ENCODE peak calls at places on chromosome 20, in seven cellular contexts. One of them, this sample, is unnamed.

GRCh38 chr20:50285376-50286173 is 94.9 kb downstream of the CEBPB start:
- DNase-seq in testis: peak
- DNase-seq in left colon: no peak
- DNase-seq in SHP77: no peak
- DNase-seq in ecto neural progenitor cell: no peak
- DNase-seq in fibroblast of the conjunctiva: peak
- DNase-seq in stimulated activated CD4-positive, alpha-beta T cell treated with anti-CD3 and anti-CD28 coated beads, Interleukin-12 subunit alpha, Interleukin-12 subunit beta, amount 100 ng/mL, for 24 hours: no peak
- DNase-seq in this sample: peak

GRCh38 chr20:45462711-45463110 is 6.8 kb upstream of the WFDC2 start:
- DNase-seq in testis: no peak
- DNase-seq in left colon: no peak
- DNase-seq in SHP77: no peak
- DNase-seq in ecto neural progenitor cell: no peak
- DNase-seq in fibroblast of the conjunctiva: no peak
- DNase-seq in stimulated activated CD4-positive, alpha-beta T cell treated with anti-CD3 and anti-CD28 coated beads, Interleukin-12 subunit alpha, Interleukin-12 subunit beta, amount 100 ng/mL, for 24 hours: no peak
- DNase-seq in this sample: no peak

GRCh38 chr20:52104546-52105044 is 87.0 kb downstream of the ZFP64 start:
- DNase-seq in testis: no peak
- DNase-seq in left colon: no peak
- DNase-seq in SHP77: no peak
- DNase-seq in ecto neural progenitor cell: peak
- DNase-seq in fibroblast of the conjunctiva: no peak
- DNase-seq in stimulated activated CD4-positive, alpha-beta T cell treated with anti-CD3 and anti-CD28 coated beads, Interleukin-12 subunit alpha, Interleukin-12 subunit beta, amount 100 ng/mL, for 24 hours: no peak
- DNase-seq in this sample: peak

GRCh38 chr20:48373555-48373934 is 454.3 kb downstream of the PREX1 start:
- DNase-seq in testis: no peak
- DNase-seq in left colon: no peak
- DNase-seq in SHP77: no peak
- DNase-seq in ecto neural progenitor cell: no peak
- DNase-seq in fibroblast of the conjunctiva: no peak
- DNase-seq in stimulated activated CD4-positive, alpha-beta T cell treated with anti-CD3 and anti-CD28 coated beads, Interleukin-12 subunit alpha, Interleukin-12 subunit beta, amount 100 ng/mL, for 24 hours: no peak
- DNase-seq in this sample: no peak

GRCh38 chr20:58496429-58496769 is 18.8 kb downstream of the APCDD1L start:
- DNase-seq in testis: no peak
- DNase-seq in left colon: no peak
- DNase-seq in SHP77: no peak
- DNase-seq in ecto neural progenitor cell: no peak
- DNase-seq in fibroblast of the conjunctiva: no peak
- DNase-seq in stimulated activated CD4-positive, alpha-beta T cell treated with anti-CD3 and anti-CD28 coated beads, Interleukin-12 subunit alpha, Interleukin-12 subunit beta, amount 100 ng/mL, for 24 hours: no peak
- DNase-seq in this sample: no peak

GRCh38 chr20:51508780-51509179 is 33.7 kb downstream of the NFATC2 start:
- DNase-seq in testis: no peak
- DNase-seq in left colon: no peak
- DNase-seq in SHP77: no peak
- DNase-seq in ecto neural progenitor cell: no peak
- DNase-seq in fibroblast of the conjunctiva: no peak
- DNase-seq in stimulated activated CD4-positive, alpha-beta T cell treated with anti-CD3 and anti-CD28 coated beads, Interleukin-12 subunit alpha, Interleukin-12 subunit beta, amount 100 ng/mL, for 24 hours: no peak
- DNase-seq in this sample: no peak

GRCh38 chr20:34706912-34707784 is 3.0 kb downstream of the TP53INP2 start:
- DNase-seq in testis: no peak
- DNase-seq in left colon: no peak
- DNase-seq in SHP77: no peak
- DNase-seq in ecto neural progenitor cell: no peak
- DNase-seq in fibroblast of the conjunctiva: no peak
- DNase-seq in stimulated activated CD4-positive, alpha-beta T cell treated with anti-CD3 and anti-CD28 coated beads, Interleukin-12 subunit alpha, Interleukin-12 subunit beta, amount 100 ng/mL, for 24 hours: no peak
- DNase-seq in this sample: no peak

GRCh38 chr20:25632940-25633790 is 9.4 kb upstream of the NANP start:
- DNase-seq in testis: no peak
- DNase-seq in left colon: no peak
- DNase-seq in SHP77: no peak
- DNase-seq in ecto neural progenitor cell: no peak
- DNase-seq in fibroblast of the conjunctiva: no peak
- DNase-seq in stimulated activated CD4-positive, alpha-beta T cell treated with anti-CD3 and anti-CD28 coated beads, Interleukin-12 subunit alpha, Interleukin-12 subunit beta, amount 100 ng/mL, for 24 hours: no peak
- DNase-seq in this sample: no peak

GRCh38 chr20:4949833-4950178 is 51.5 kb downstream of the SLC23A2 start:
- DNase-seq in testis: peak
- DNase-seq in left colon: peak
- DNase-seq in SHP77: no peak
- DNase-seq in ecto neural progenitor cell: no peak
- DNase-seq in fibroblast of the conjunctiva: peak
- DNase-seq in stimulated activated CD4-positive, alpha-beta T cell treated with anti-CD3 and anti-CD28 coated beads, Interleukin-12 subunit alpha, Interleukin-12 subunit beta, amount 100 ng/mL, for 24 hours: no peak
- DNase-seq in this sample: no peak

GRCh38 chr20:40006168-40006860 is 682.7 kb downstream of the MAFB start:
- DNase-seq in testis: no peak
- DNase-seq in left colon: no peak
- DNase-seq in SHP77: no peak
- DNase-seq in ecto neural progenitor cell: no peak
- DNase-seq in fibroblast of the conjunctiva: no peak
- DNase-seq in stimulated activated CD4-positive, alpha-beta T cell treated with anti-CD3 and anti-CD28 coated beads, Interleukin-12 subunit alpha, Interleukin-12 subunit beta, amount 100 ng/mL, for 24 hours: no peak
- DNase-seq in this sample: no peak